ENCODE peak calls at places on chromosomes 16 and 17, in ten cellular contexts. B, I, Z, X, Q, D, F, J, M and N are unnamed samples. For H3K4me1, the result is how much of the 10 kb centered on the place peaks cover.

GRCh38 chr17:2853722-2854580 is 57.7 kb downstream of the RAP1GAP2 start:
- DNase-seq in B (no peak), I (no peak), Z (peak), X (peak), Q (peak), D (peak), F (peak), J (peak), M (no peak), N (no peak)

GRCh38 chr16:19396555-19397011 is 21.1 kb upstream of the TMC5 start:
- DNase-seq in B (no peak), I (no peak), Z (no peak), X (peak), Q (no peak), D (no peak), F (no peak), J (no peak), M (no peak), N (no peak)

GRCh38 chr16:84048306-84048705 is 5.7 kb upstream of the SLC38A8 start:
- DNase-seq in B (no peak), I (peak), Z (peak), X (peak), Q (no peak), D (no peak), F (peak), J (no peak), M (no peak), N (peak)

GRCh38 chr16:15650698-15651161 is 685 bp downstream of the NDE1 start:
- DNase-seq in B (peak), I (no peak), Z (peak), X (no peak), Q (peak), D (peak), F (peak), J (peak), M (peak), N (no peak)

GRCh38 chr16:6068063-6068462 is 970.5 kb upstream of the EEF2KMT start:
- DNase-seq in B (no peak), I (no peak), Z (peak), X (no peak), Q (no peak), D (no peak), F (peak), J (no peak), M (no peak), N (no peak)

GRCh38 chr16:9357829-9358228 is 266.4 kb downstream of the HAPSTR1 start:
- DNase-seq in B (no peak), I (no peak), Z (no peak), X (no peak), Q (no peak), D (no peak), F (no peak), J (no peak), M (no peak), N (no peak)

GRCh38 chr17:49548506-49549310 is 27.0 kb upstream of the NXPH3 start:
- DNase-seq in B (no peak), I (no peak), Z (peak), X (peak), Q (peak), D (peak), F (peak), J (peak), M (peak), N (peak)

GRCh38 chr16:87044031-87044380 is 273.2 kb downstream of the C16orf95 start:
- DNase-seq in B (no peak), I (no peak), Z (no peak), X (no peak), Q (no peak), D (no peak), F (no peak), J (no peak), M (no peak), N (no peak)

GRCh38 chr16:83648347-83648746 is 159.4 kb upstream of the HSBP1 start:
- DNase-seq in B (no peak), I (no peak), Z (no peak), X (no peak), Q (no peak), D (no peak), F (no peak), J (no peak), M (no peak), N (no peak)

GRCh38 chr17:16915752-16916556 is 56.0 kb downstream of the TNFRSF13B start:
- DNase-seq in B (peak), I (peak), Z (peak), X (peak), Q (peak), D (peak), F (peak), J (no peak), M (peak), N (peak)

GRCh38 chr16:58426095-58426494 is 33.8 kb downstream of the GINS3 start:
- DNase-seq in B (peak), I (peak), Z (no peak), X (peak), Q (no peak), D (no peak), F (no peak), J (peak), M (no peak), N (no peak)

GRCh38 chr17:48103379-48103715 is 2.1 kb upstream of the CBX1 start:
- DNase-seq in B (no peak), I (no peak), Z (no peak), X (peak), Q (no peak), D (no peak), F (no peak), J (no peak), M (no peak), N (no peak)

GRCh38 chr16:49337814-49338350 is 35.7 kb upstream of the C16orf78 start:
- DNase-seq in B (no peak), I (no peak), Z (no peak), X (no peak), Q (no peak), D (no peak), F (peak), J (no peak), M (no peak), N (no peak)

GRCh38 chr16:1930338-1930720 is 12.1 kb upstream of the HS3ST6 start:
- DNase-seq in B (no peak), I (no peak), Z (no peak), X (no peak), Q (no peak), D (no peak), F (no peak), J (no peak), M (no peak), N (no peak)

GRCh38 chr16:71883193-71883848 is 661 bp downstream of the ZNF821 start:
- DNase-seq in B (peak), I (peak), Z (peak), X (peak), Q (peak), D (no peak), F (peak), J (peak), M (peak), N (no peak)

GRCh38 chr17:43169561-43170139 is 1.4 kb upstream of the NBR1 start:
- DNase-seq in B (peak), I (peak), Z (peak), X (peak), Q (peak), D (peak), F (peak), J (peak), M (peak), N (no peak)

GRCh38 chr17:39660011-39660360 is 5.2 kb upstream of the TCAP start:
- DNase-seq in B (no peak), I (no peak), Z (no peak), X (no peak), Q (no peak), D (no peak), F (no peak), J (no peak), M (no peak), N (no peak)

GRCh38 chr16:17101646-17102045 is 369.1 kb downstream of the XYLT1 start:
- DNase-seq in B (no peak), I (no peak), Z (peak), X (no peak), Q (peak), D (no peak), F (peak), J (no peak), M (no peak), N (peak)

GRCh38 chr16:50360033-50360778 is 8.6 kb downstream of the BRD7 start:
- DNase-seq in B (no peak), I (peak), Z (no peak), X (peak), Q (peak), D (no peak), F (no peak), J (no peak), M (no peak), N (no peak)

GRCh38 chr17:17499402-17500145 is 3.4 kb upstream of the RASD1 start:
- DNase-seq in B (no peak), I (peak), Z (no peak), X (no peak), Q (no peak), D (no peak), F (no peak), J (no peak), M (no peak), N (no peak)

GRCh38 chr17:67245694-67246397 is 850 bp upstream of the HELZ start:
- DNase-seq in B (no peak), I (peak), Z (peak), X (peak), Q (peak), D (no peak), F (peak), J (peak), M (no peak), N (no peak)

GRCh38 chr17:75785016-75785769 is 587 bp downstream of the UNK start:
- DNase-seq in B (peak), I (peak), Z (no peak), X (peak), Q (peak), D (peak), F (peak), J (peak), M (peak), N (peak)

GRCh38 chr16:27690604-27691003 is 140.7 kb downstream of the KATNIP start:
- DNase-seq in B (no peak), I (no peak), Z (peak), X (peak), Q (peak), D (peak), F (peak), J (no peak), M (peak), N (peak)

GRCh38 chr17:57407287-57408063 is 151.2 kb downstream of the MSI2 start:
- DNase-seq in B (no peak), I (no peak), Z (no peak), X (peak), Q (no peak), D (no peak), F (no peak), J (no peak), M (no peak), N (no peak)

GRCh38 chr17:38454528-38454927 is 26.3 kb downstream of the ARHGAP23 start:
- DNase-seq in B (peak), I (peak), Z (no peak), X (peak), Q (peak), D (peak), F (no peak), J (peak), M (peak), N (peak)

GRCh38 chr17:76546556-76547182 is 6.8 kb downstream of the PRCD start:
- DNase-seq in B (no peak), I (no peak), Z (no peak), X (peak), Q (peak), D (peak), F (no peak), J (no peak), M (peak), N (no peak)

GRCh38 chr17:1731194-1731506 is 6.6 kb downstream of the WDR81 start:
- DNase-seq in B (no peak), I (no peak), Z (no peak), X (no peak), Q (no peak), D (no peak), F (no peak), J (no peak), M (no peak), N (no peak)

GRCh38 chr17:55005520-55005919 is 37.0 kb downstream of the STXBP4 start:
- DNase-seq in B (no peak), I (no peak), Z (peak), X (no peak), Q (peak), D (peak), F (peak), J (no peak), M (peak), N (peak)

GRCh38 chr17:15659663-15660062 is 24.4 kb downstream of the TRIM16 start:
- DNase-seq in B (no peak), I (no peak), Z (peak), X (peak), Q (no peak), D (no peak), F (peak), J (peak), M (peak), N (peak)

GRCh38 chr17:43528988-43529814 is 16.9 kb downstream of the ETV4 start:
- DNase-seq in B (no peak), I (peak), Z (peak), X (no peak), Q (no peak), D (no peak), F (no peak), J (no peak), M (no peak), N (no peak)

GRCh38 chr16:11625769-11626168 is 39.0 kb upstream of the LITAF start:
- DNase-seq in B (no peak), I (no peak), Z (no peak), X (no peak), Q (no peak), D (peak), F (no peak), J (no peak), M (no peak), N (no peak)
- H3K4me1 ChIP-seq in B (under half), I (under half), Z (under half), X (under half), Q (half or more), D (under half), F (under half), J (under half), M (under half), N (under half)

DNA sequence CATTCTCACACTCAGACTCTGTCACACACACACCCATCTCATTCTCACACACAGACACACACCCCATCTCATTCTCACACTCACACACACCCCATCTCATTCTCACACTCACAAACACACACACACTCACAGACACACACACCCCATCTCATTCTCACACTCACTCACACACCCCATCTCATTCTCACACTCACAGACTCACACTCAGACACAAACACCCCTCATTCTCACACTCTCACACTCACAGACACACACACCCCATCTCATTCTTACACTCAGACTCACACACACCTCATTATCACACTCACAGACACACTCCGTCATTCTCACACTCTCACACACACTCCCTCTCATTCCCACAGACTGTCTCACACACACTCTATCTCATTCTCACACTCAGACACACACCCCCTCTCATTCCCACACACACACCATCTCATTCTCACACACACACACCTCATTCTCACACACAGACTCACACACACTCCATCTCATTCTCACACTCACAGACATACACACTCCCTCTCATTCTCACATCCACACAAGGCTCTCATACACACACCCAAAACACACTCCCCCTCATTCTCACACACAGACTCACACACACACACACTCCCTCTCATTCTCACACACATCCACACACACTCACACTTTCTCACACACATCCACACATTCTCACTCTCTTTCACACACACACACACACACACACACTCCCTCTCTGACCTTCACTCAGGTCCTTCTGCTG is 2.9 kb downstream of the ASGR1 start:
- DNase-seq in B (no peak), I (no peak), Z (no peak), X (no peak), Q (no peak), D (no peak), F (no peak), J (no peak), M (no peak), N (no peak)
- H3K4me3 ChIP-seq in B (no peak), I (no peak), Z (no peak), X (no peak), Q (no peak), D (no peak), F (no peak), J (no peak), M (peak), N (no peak)

GRCh38 chr16:31213342-31213741 is 577 bp upstream of the TRIM72 start:
- DNase-seq in B (no peak), I (no peak), Z (no peak), X (no peak), Q (no peak), D (no peak), F (no peak), J (no peak), M (no peak), N (no peak)
- H3K4me1 ChIP-seq in B (under half), I (under half), Z (under half), X (under half), Q (under half), D (under half), F (under half), J (under half), M (under half), N (under half)

DNA sequence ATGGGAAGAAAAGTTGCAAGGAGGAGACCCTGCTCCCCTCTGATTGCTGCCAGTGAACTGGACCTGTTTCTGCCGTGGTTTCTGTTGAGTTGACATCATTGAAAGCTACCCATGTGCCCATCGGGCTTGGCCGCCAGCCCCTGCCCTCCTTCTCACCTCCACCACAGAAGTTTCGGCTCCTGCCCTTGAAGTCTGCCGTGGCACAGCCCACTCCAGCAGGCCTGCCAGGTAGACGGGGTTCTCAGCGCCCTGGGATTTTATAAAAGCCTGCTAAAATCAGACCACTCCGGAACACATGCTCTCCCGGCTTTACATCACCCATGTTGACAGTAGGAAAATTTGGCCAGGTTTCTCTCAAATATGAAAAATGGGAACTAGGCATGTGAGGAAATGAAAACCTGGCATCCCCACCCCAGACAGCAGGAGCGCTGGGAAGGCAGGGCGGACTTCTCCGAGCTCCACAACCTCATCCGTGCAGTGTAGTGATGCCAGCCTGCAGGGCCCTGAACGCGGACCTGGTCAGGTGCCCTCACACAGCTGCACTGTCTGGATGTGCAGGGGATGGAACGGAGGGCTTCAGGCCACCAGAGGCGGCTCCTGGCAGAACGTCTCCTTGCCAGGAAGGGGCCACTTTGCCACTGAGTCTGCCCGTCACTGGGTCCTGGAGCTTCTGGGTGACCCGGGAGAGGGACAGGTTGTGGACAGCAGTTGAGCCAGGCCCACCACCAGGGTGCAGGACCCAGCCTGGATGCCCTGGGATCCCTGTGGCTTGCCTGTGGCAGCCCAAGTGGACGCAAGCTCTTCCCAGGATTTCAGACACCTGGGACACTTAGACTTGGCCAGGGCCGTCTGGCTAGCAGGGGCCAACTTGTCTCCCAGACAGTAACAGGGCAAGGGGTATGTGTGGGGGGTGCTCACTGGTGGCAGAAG is 6.9 kb upstream of the GSE1 start:
- DNase-seq in B (no peak), I (no peak), Z (peak), X (peak), Q (no peak), D (no peak), F (no peak), J (no peak), M (no peak), N (no peak)
- H3K4me3 ChIP-seq in B (no peak), I (no peak), Z (no peak), X (no peak), Q (no peak), D (no peak), F (no peak), J (no peak), M (no peak), N (no peak)

GRCh38 chr17:73552300-73553088 is 91.8 kb downstream of the SDK2 start:
- DNase-seq in B (no peak), I (no peak), Z (no peak), X (no peak), Q (no peak), D (no peak), F (no peak), J (no peak), M (no peak), N (no peak)
- H3K4me1 ChIP-seq in B (under half), I (under half), Z (under half), X (under half), Q (under half), D (under half), F (under half), J (under half), M (under half), N (under half)

GRCh38 chr16:81003610-81004460 is 2.9 kb downstream of the CMC2 start:
- DNase-seq in B (no peak), I (no peak), Z (no peak), X (no peak), Q (peak), D (peak), F (no peak), J (no peak), M (peak), N (no peak)

GRCh38 chr16:81005644-81006471 is 827 bp downstream of the CMC2 start:
- DNase-seq in B (no peak), I (no peak), Z (peak), X (no peak), Q (peak), D (peak), F (peak), J (no peak), M (peak), N (peak)

GRCh38 chr16:81006472-81007311 is at the start of the genes CENPN and CMC2:
- DNase-seq in B (peak), I (peak), Z (peak), X (peak), Q (peak), D (peak), F (peak), J (peak), M (peak), N (peak)

GRCh38 chr16:81003064-81003463 is 3.6 kb downstream of the CMC2 start:
- DNase-seq in B (no peak), I (no peak), Z (no peak), X (no peak), Q (no peak), D (no peak), F (no peak), J (no peak), M (no peak), N (no peak)

DNA sequence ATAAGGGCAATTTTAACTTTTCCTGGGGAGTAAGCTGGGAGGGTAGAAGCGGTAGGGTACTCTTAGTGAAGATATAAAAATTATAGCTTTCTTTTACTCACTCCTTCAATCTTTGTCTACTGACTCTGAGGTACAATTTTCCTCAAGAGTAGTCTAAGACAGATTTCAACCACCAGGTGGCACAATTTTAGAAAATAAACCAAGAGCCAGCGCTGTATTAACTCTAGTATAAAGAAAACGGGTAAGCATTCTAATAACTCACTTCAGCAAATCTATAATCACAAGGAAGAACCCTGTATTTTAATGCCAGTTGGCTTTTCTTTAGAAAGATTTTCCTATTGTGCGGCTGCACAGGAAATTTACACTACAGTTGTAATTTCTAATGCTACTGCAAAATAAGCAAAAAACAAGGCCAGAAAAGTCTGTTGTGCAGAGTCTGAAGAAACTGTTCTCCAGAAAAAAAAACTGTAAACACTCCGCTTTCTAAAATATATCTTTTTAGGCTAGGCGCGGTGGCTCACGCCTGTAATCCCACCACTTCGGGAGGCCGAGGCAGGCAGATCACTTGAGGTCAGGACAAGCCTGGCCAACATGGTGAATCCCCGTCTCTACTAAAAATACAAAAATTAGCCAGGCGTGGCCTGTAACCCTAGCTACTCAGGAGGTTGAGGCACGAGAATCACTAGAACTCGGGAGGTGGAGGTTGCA is 1.9 kb downstream of the CMC2 start:
- DNase-seq in B (no peak), I (no peak), Z (no peak), X (peak), Q (peak), D (peak), F (peak), J (no peak), M (peak), N (peak)
- H3K4me3 ChIP-seq in B (peak), I (no peak), Z (peak), X (no peak), Q (peak), D (peak), F (no peak), J (peak), M (peak), N (peak)

GRCh38 chr16:89408315-89408714 is 82.0 kb downstream of the ANKRD11 start:
- DNase-seq in B (no peak), I (no peak), Z (no peak), X (peak), Q (no peak), D (no peak), F (no peak), J (peak), M (no peak), N (no peak)
- H3K4me1 ChIP-seq in B (under half), I (under half), Z (under half), X (half or more), Q (under half), D (under half), F (under half), J (half or more), M (under half), N (under half)